ENCODE peak calls at places on chromosome 7, in six cellular contexts. H is naive B cell; Y is effector memory CD8-positive, alpha-beta T cell; K is Calu3; W is activated T-cell treated with anti-CD3 and anti-CD28 coated beads, Interleukin-2, amount 50 U/mL, for 24 hours; O is AG20443. M is an unnamed sample.

GRCh38 chr7:144497296-144497695 is 93.8 kb upstream of the NOBOX start:
- DNase-seq in O (no peak), K (no peak), Y (no peak), H (no peak), W (no peak), M (no peak)

GRCh38 chr7:25358831-25359350 is 130.6 kb upstream of the NPVF start:
- DNase-seq in K (no peak), W (no peak), Y (no peak), H (no peak), O (no peak), M (no peak)

GRCh38 chr7:115831371-115831770 is 199.2 kb downstream of the TFEC start:
- DNase-seq in O (no peak), K (no peak), H (no peak), W (no peak), Y (no peak), M (peak)

GRCh38 chr7:85693326-85693725 is 506.5 kb upstream of the SEMA3D start:
- DNase-seq in Y (no peak), H (no peak), W (no peak), O (no peak), K (no peak), M (no peak)

GRCh38 chr7:74300951-74301350 is 11.7 kb downstream of the CLIP2 start:
- DNase-seq in K (no peak), Y (no peak), H (no peak), O (no peak), W (no peak), M (no peak)

GRCh38 chr7:137851361-137851945 is 4.7 kb upstream of the DGKI start:
- DNase-seq in H (no peak), W (no peak), Y (no peak), O (no peak), K (no peak), M (no peak)

GRCh38 chr7:132076301-132077049 is 499.8 kb downstream of the PLXNA4 start:
- DNase-seq in Y (no peak), W (no peak), K (no peak), H (no peak), O (no peak), M (no peak)

GRCh38 chr7:101386558-101387199 is 24.0 kb downstream of the COL26A1 start:
- DNase-seq in Y (no peak), K (peak), H (no peak), W (no peak), O (peak), M (no peak)

GRCh38 chr7:875476-876076 is 778 bp upstream of the GET4 start:
- DNase-seq in O (no peak), W (no peak), H (no peak), K (no peak), Y (no peak), M (no peak)

M was measured in GF-D8.